ENCODE peak calls at places on chromosomes 6 and 20, in nine cellular contexts. P is iPS DF 6.9, K is BE2C, J is prostate gland, R is cardiac fibroblast, C is IMR-90, D is thoracic aorta, Y is NB4, I is ovary. N is an unnamed sample.

GRCh38 chr20:45783656-45784294 is 7.9 kb downstream of the WFDC3 start:
- DNase-seq in R (peak; percentile 45), P (no peak), K (no peak), C (no peak), Y (no peak), D (no peak), I (no peak), J (peak; percentile 46), N (peak; percentile 12)

GRCh38 chr20:37276494-37277252 is 12.8 kb upstream of the MANBAL start:
- DNase-seq in K (peak; percentile 24), J (peak; percentile 54), Y (peak; percentile 27), D (no peak), I (peak; percentile 86), R (peak; percentile 90), C (peak; percentile 94), P (no peak), N (peak; percentile 67)

GRCh38 chr6:157604816-157605215 is 218.2 kb upstream of the SNX9 start:
- DNase-seq in Y (peak; percentile 0), I (no peak), P (no peak), J (no peak), C (no peak), K (no peak), D (no peak), R (no peak), N (no peak)

GRCh38 chr20:38805958-38806854 is 709 bp downstream of the PPP1R16B start:
- DNase-seq in C (no peak), Y (peak; percentile 48), I (no peak), J (no peak), D (no peak), K (peak; percentile 57), R (no peak), P (no peak), N (peak; percentile 12)

GRCh38 chr6:139905404-139906052 is 531.1 kb upstream of the CITED2 start:
- DNase-seq in D (no peak), I (no peak), C (no peak), K (no peak), Y (peak; percentile 21), P (no peak), R (no peak), J (no peak), N (no peak)

GRCh38 chr20:50305636-50306477 is 115.2 kb downstream of the CEBPB start:
- DNase-seq in C (no peak), Y (no peak), P (no peak), I (peak; percentile 77), J (peak; percentile 64), R (peak; percentile 56), D (no peak), K (peak; percentile 44), N (peak; percentile 68)

GRCh38 chr20:6489361-6490154 is 277.9 kb upstream of the BMP2 start:
- DNase-seq in I (no peak), K (no peak), Y (peak; percentile 99), C (no peak), J (no peak), R (peak; percentile 19), D (no peak), P (no peak), N (no peak)

GRCh38 chr6:26595669-26596269 is 984 bp upstream of the ABT1 start:
- DNase-seq in I (peak; percentile 93), C (peak; percentile 84), J (peak; percentile 93), P (peak; percentile 92), K (peak; percentile 96), D (peak; percentile 76), R (peak; percentile 90), Y (peak; percentile 94), N (peak; percentile 93)

GRCh38 chr6:142728910-142729481 is 216.0 kb downstream of the HIVEP2 start:
- DNase-seq in D (no peak), J (no peak), R (peak; percentile 81), K (peak; percentile 20), I (no peak), P (no peak), C (peak; percentile 58), Y (peak; percentile 83), N (no peak)

GRCh38 chr6:147298461-147298860 is 94.2 kb downstream of the STXBP5 start:
- DNase-seq in R (no peak), I (no peak), P (no peak), K (no peak), C (no peak), J (no peak), D (no peak), Y (no peak), N (no peak)

GRCh38 chr6:99521557-99522286 is 6.5 kb upstream of the USP45 start:
- DNase-seq in P (no peak), D (no peak), R (peak; percentile 78), K (no peak), I (peak; percentile 38), J (no peak), C (peak; percentile 75), Y (no peak), N (peak; percentile 57)

GRCh38 chr20:32984631-32985354 is 19.4 kb downstream of the SUN5 start:
- DNase-seq in D (no peak), I (no peak), Y (no peak), P (no peak), C (no peak), K (no peak), R (no peak), J (no peak), N (no peak)

GRCh38 chr6:113397229-113397628 is 459.9 kb upstream of the MARCKS start:
- DNase-seq in I (no peak), K (no peak), R (peak; percentile 39), P (no peak), D (no peak), Y (no peak), C (peak; percentile 79), J (no peak), N (no peak)

GRCh38 chr20:44064501-44065400 is 122.2 kb downstream of the JPH2 start:
- DNase-seq in Y (no peak), J (no peak), R (no peak), C (no peak), I (no peak), D (no peak), K (no peak), P (no peak), N (no peak)

GRCh38 chr6:133837801-133838349 is 51.0 kb upstream of the TCF21 start:
- DNase-seq in P (peak; percentile 75), R (peak; percentile 37), I (peak; percentile 36), K (peak; percentile 77), J (peak; percentile 33), Y (peak; percentile 42), C (no peak), D (no peak), N (peak; percentile 74)
- H3K4me3 ChIP-seq in P (peak overlapping the region; percentile 45), R (peak overlapping the region; percentile 48), I (peak overlapping the region; percentile 33), K (peak overlapping the region; percentile 65), J (peak overlapping the region; percentile 31), Y (no peak overlapping the region), C (no peak overlapping the region), D (peak overlapping the region; percentile 73), N (peak overlapping the region; percentile 20)

DNA sequence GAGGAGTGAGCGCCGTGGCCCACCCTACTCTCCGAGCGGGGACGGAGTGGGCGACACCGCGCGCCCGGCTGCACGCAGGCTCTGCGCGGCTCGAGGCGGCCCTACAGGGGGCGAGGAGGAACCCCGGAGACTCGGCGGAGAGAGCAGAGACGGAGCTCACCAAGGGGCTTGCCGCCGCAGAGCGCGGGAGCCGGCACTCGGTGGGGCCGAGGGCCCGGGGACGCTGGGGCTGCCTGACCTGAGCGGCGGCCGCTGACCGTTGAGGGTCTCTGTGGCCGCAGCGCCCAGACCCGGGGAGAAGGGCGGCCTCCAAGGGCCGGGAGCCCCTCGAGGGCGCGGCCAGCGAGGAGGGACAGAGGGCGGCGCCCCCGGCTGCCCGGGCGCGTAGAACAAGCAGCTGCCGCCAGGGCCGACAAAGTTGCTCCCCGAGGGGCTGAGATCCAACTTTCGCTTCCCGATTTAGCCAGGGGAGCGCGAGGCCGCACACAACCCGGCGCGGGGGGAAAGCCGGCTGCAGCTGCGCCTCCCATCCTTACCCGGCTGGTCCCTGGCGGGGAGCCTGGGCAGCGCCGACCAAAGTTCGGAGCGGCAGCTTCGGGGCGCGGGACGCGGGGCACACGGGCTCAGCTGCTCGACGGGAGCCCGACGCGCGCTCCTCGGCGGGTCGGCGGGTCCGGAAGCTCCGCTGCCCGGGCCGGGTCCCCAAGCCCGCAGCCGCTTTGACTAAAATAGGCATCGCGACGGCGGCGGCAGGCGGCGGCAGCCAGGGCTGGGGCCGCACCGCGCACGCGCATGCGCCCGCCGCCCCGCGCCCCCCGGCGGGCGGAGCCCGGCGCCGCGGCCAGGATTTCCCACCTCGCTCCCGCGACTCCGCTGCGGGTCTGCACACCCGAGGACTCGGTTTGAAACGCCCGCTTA is 43.1 kb downstream of the POPDC3 start:
- DNase-seq in R (peak; percentile 60), P (peak; percentile 25), I (peak; percentile 37), J (peak; percentile 16), D (no peak), C (peak; percentile 59), K (peak; percentile 77), Y (peak; percentile 81), N (peak; percentile 43)
- H3K4me3 ChIP-seq in R (peak overlapping the region; percentile 80), P (peak overlapping the region; percentile 43), I (peak overlapping the region; percentile 95), J (peak overlapping the region; percentile 59), D (peak overlapping the region; percentile 82), C (peak overlapping the region; percentile 86), K (peak overlapping the region; percentile 81), Y (peak overlapping the region; percentile 51), N (peak overlapping the region; percentile 86)

DNA sequence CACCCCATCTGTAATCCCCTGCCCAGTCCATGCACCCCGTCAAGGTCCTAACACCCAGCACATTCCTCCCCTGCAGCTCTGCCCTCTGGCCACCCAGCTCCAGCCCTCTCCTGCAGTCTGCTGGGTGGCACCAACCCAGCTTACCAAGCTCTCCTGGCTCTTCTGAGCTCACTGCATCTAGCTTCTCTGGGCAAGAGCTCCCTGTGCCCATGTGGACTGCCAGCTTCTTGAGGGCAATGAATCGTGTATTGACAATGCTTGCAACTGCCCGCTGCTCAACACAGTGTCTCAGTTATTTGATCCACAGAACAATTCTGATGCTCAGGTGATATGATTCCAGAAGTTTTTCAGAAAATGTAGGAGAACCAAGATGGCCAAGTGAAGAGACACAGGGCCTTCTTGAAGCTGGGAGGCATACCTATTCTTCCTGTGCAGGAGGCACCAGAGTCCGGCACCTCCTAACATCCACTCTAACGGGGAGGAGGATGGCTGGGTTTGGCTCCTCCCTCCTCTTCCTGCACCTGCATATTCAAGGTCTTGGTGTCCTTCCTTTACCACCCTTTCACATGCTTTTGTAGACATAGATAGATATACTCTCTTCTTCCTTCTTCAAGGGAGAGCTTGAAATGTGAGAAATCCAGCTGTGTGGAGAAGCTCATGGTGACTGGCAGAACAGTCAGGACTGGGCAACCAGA is 85.6 kb downstream of the TRERF1 start:
- DNase-seq in I (no peak), Y (no peak), J (no peak), P (no peak), K (no peak), R (no peak), D (no peak), C (no peak), N (peak; percentile 58)
- H3K4me3 ChIP-seq in I (no peak overlapping the region), Y (no peak overlapping the region), J (no peak overlapping the region), P (no peak overlapping the region), K (no peak overlapping the region), R (no peak overlapping the region), D (no peak overlapping the region), C (no peak overlapping the region), N (no peak overlapping the region)

GRCh38 chr6:145787688-145788087 is 26.9 kb downstream of the FBXO30 start:
- DNase-seq in R (no peak), K (no peak), J (no peak), Y (no peak), I (no peak), P (no peak), D (no peak), C (no peak), N (no peak)

GRCh38 chr6:145784683-145785082 is 29.9 kb downstream of the FBXO30 start:
- DNase-seq in P (no peak), C (no peak), I (no peak), J (no peak), D (no peak), K (no peak), Y (no peak), R (no peak), N (no peak)

GRCh38 chr6:145789443-145789842 is 25.2 kb downstream of the FBXO30 start:
- DNase-seq in P (no peak), Y (no peak), K (peak; percentile 71), I (no peak), D (no peak), J (no peak), C (peak; percentile 41), R (peak; percentile 38), N (no peak)

GRCh38 chr6:145783796-145784195 is 30.8 kb downstream of the FBXO30 start:
- DNase-seq in K (no peak), Y (peak; percentile 35), C (no peak), I (no peak), R (no peak), P (no peak), J (no peak), D (no peak), N (no peak)
- H3K4me3 ChIP-seq in K (no peak overlapping the region), Y (no peak overlapping the region), C (no peak overlapping the region), I (no peak overlapping the region), R (no peak overlapping the region), P (no peak overlapping the region), J (no peak overlapping the region), D (no peak overlapping the region), N (no peak overlapping the region)

N was measured in thyroid gland.